ENCODE peak calls at places on chromosomes 12 and 14, in ten cellular contexts. T is pancreas, Q is body of pancreas, I is OCI-M1, J is GM12865, Y is NCI-H345, K is DMS79, M is SW 1271, V is C1 segment of cervical spinal cord, R is AML-193. H is an unnamed sample.

GRCh38 chr14:75454963-75455546 is 27.2 kb downstream of the JDP2 start:
- DNase-seq in T (peak), Q (peak), I (peak), J (peak), Y (no peak), K (no peak), M (no peak), V (peak), R (peak), H (no peak)

GRCh38 chr12:49389092-49389703 is 21.9 kb downstream of the SPATS2 start:
- DNase-seq in T (no peak), Q (peak), I (peak), J (no peak), Y (no peak), K (no peak), M (no peak), V (no peak), R (no peak), H (peak)

GRCh38 chr12:131052063-131052781 is 98.5 kb downstream of the ADGRD1 start:
- DNase-seq in T (no peak), Q (no peak), I (no peak), J (no peak), Y (no peak), K (no peak), M (no peak), V (no peak), R (no peak), H (no peak)

GRCh38 chr12:123934829-123935228 is 37.8 kb downstream of the CCDC92 start:
- DNase-seq in T (no peak), Q (no peak), I (peak), J (no peak), Y (no peak), K (no peak), M (no peak), V (no peak), R (no peak), H (no peak)

GRCh38 chr12:108804361-108804949 is 52.9 kb downstream of the SSH1 start:
- DNase-seq in T (peak), Q (peak), I (no peak), J (no peak), Y (no peak), K (no peak), M (no peak), V (no peak), R (no peak), H (no peak)

GRCh38 chr14:25102788-25103187 is 52.8 kb upstream of the STXBP6 start:
- DNase-seq in T (no peak), Q (no peak), I (no peak), J (no peak), Y (no peak), K (no peak), M (no peak), V (no peak), R (no peak), H (no peak)

GRCh38 chr14:24289649-24290283 is 9.8 kb downstream of the DHRS1 start:
- DNase-seq in T (no peak), Q (no peak), I (no peak), J (peak), Y (no peak), K (no peak), M (no peak), V (no peak), R (no peak), H (no peak)

GRCh38 chr12:49049566-49050224 is 10.9 kb downstream of the KMT2D start:
- DNase-seq in T (no peak), Q (no peak), I (no peak), J (no peak), Y (no peak), K (no peak), M (no peak), V (no peak), R (no peak), H (no peak)

GRCh38 chr14:59507063-59507751 is 22.9 kb downstream of the JKAMP start:
- DNase-seq in T (no peak), Q (peak), I (peak), J (peak), Y (peak), K (peak), M (peak), V (peak), R (peak), H (peak)

GRCh38 chr12:57586128-57586527 is 4.9 kb upstream of the PIP4K2C start:
- DNase-seq in T (no peak), Q (no peak), I (no peak), J (no peak), Y (no peak), K (no peak), M (no peak), V (no peak), R (no peak), H (no peak)

GRCh38 chr14:64762044-64763034 is 58.1 kb downstream of the PLEKHG3 start:
- DNase-seq in T (peak), Q (peak), I (peak), J (no peak), Y (peak), K (peak), M (no peak), V (no peak), R (no peak), H (no peak)

GRCh38 chr14:32003585-32003984 is 73.5 kb upstream of the ARHGAP5 start:
- DNase-seq in T (no peak), Q (no peak), I (no peak), J (no peak), Y (no peak), K (no peak), M (no peak), V (no peak), R (no peak), H (no peak)

GRCh38 chr14:21066882-21067502 is 3.1 kb upstream of the ARHGEF40 start:
- DNase-seq in T (no peak), Q (no peak), I (peak), J (no peak), Y (peak), K (peak), M (peak), V (no peak), R (peak), H (no peak)

GRCh38 chr12:122730215-122731014 is at the start of gene HCAR1:
- DNase-seq in T (no peak), Q (no peak), I (no peak), J (peak), Y (no peak), K (peak), M (no peak), V (no peak), R (no peak), H (no peak)

GRCh38 chr14:104472536-104473243 is 106.9 kb upstream of the C14orf180 start:
- DNase-seq in T (peak), Q (no peak), I (no peak), J (no peak), Y (no peak), K (no peak), M (no peak), V (no peak), R (no peak), H (no peak)

GRCh38 chr12:19884081-19884480 is 444.8 kb downstream of the AEBP2 start:
- DNase-seq in T (no peak), Q (no peak), I (no peak), J (no peak), Y (no peak), K (no peak), M (no peak), V (no peak), R (no peak), H (no peak)

GRCh38 chr14:28671425-28671824 is 95.2 kb upstream of the FOXG1 start:
- DNase-seq in T (no peak), Q (no peak), I (no peak), J (no peak), Y (peak), K (no peak), M (peak), V (no peak), R (no peak), H (no peak)

GRCh38 chr14:83870556-83870955 is 1659.4 kb upstream of the FLRT2 start:
- DNase-seq in T (no peak), Q (no peak), I (no peak), J (no peak), Y (no peak), K (no peak), M (no peak), V (no peak), R (no peak), H (no peak)

GRCh38 chr12:96720363-96720705 is 186.7 kb upstream of the NEDD1 start:
- DNase-seq in T (peak), Q (peak), I (peak), J (peak), Y (peak), K (peak), M (no peak), V (no peak), R (peak), H (no peak)

GRCh38 chr14:92486881-92487280 is 26.7 kb upstream of the RIN3 start:
- DNase-seq in T (no peak), Q (no peak), I (no peak), J (no peak), Y (no peak), K (no peak), M (no peak), V (no peak), R (no peak), H (no peak)

GRCh38 chr12:79114896-79115295 is 250.3 kb downstream of the SYT1 start:
- DNase-seq in T (no peak), Q (no peak), I (no peak), J (no peak), Y (no peak), K (no peak), M (no peak), V (no peak), R (no peak), H (no peak)

GRCh38 chr12:29782821-29783772 is 645 bp downstream of the TMTC1 start:
- DNase-seq in T (peak), Q (peak), I (no peak), J (no peak), Y (peak), K (no peak), M (peak), V (peak), R (no peak), H (peak)

GRCh38 chr12:68667896-68668295 is 18.9 kb upstream of the NUP107 start:
- DNase-seq in T (no peak), Q (no peak), I (no peak), J (no peak), Y (no peak), K (no peak), M (no peak), V (no peak), R (no peak), H (no peak)

GRCh38 chr14:50608302-50608851 is 48.4 kb downstream of the ATL1 start:
- DNase-seq in T (no peak), Q (no peak), I (no peak), J (no peak), Y (no peak), K (no peak), M (no peak), V (no peak), R (no peak), H (no peak)

GRCh38 chr12:1566449-1567135 is 27.8 kb downstream of the FBXL14 start:
- DNase-seq in T (no peak), Q (no peak), I (no peak), J (no peak), Y (no peak), K (no peak), M (no peak), V (no peak), R (no peak), H (no peak)

GRCh38 chr14:23285530-23286019 is 357 bp downstream of the HOMEZ start:
- DNase-seq in T (no peak), Q (no peak), I (peak), J (no peak), Y (peak), K (no peak), M (no peak), V (no peak), R (no peak), H (no peak)

GRCh38 chr12:71465794-71466193 is 26.2 kb downstream of the LGR5 start:
- DNase-seq in T (no peak), Q (no peak), I (peak), J (no peak), Y (peak), K (no peak), M (no peak), V (no peak), R (no peak), H (no peak)

GRCh38 chr14:61678966-61679365 is 16.3 kb upstream of the HIF1A start:
- DNase-seq in T (no peak), Q (no peak), I (no peak), J (no peak), Y (no peak), K (no peak), M (no peak), V (no peak), R (no peak), H (peak)

GRCh38 chr12:119988788-119989618 is at the start of gene BICDL1:
- DNase-seq in T (peak), Q (peak), I (peak), J (peak), Y (peak), K (peak), M (peak), V (peak), R (peak), H (peak)

GRCh38 chr12:57175428-57176138 is 28.2 kb upstream of the LRP1-AS start:
- DNase-seq in T (no peak), Q (peak), I (peak), J (peak), Y (peak), K (peak), M (peak), V (peak), R (peak), H (peak)

H was measured in neuronal stem cell.